ENCODE peak calls at places on chromosomes 3 and 15, in ten cellular contexts. One of them, this sample, is unnamed.

GRCh38 chr3:129441782-129442181 is 1.8 kb downstream of the IFT122 start:
- DNase-seq in adrenal gland: no peak
- DNase-seq in tibial nerve: no peak
- DNase-seq in IMR-90: peak
- DNase-seq in A549: no peak
- DNase-seq in Panc1: no peak
- DNase-seq in psoas muscle: no peak
- DNase-seq in Peyer's patch: no peak
- DNase-seq in dorsolateral prefrontal cortex: no peak
- DNase-seq in lower lobe of right lung: no peak
- DNase-seq in this sample: no peak

GRCh38 chr3:114622001-114622400 is 328.2 kb downstream of the TIGIT start:
- DNase-seq in adrenal gland: no peak
- DNase-seq in psoas muscle: no peak
- DNase-seq in lower lobe of right lung: no peak
- DNase-seq in Panc1: no peak
- DNase-seq in Peyer's patch: no peak
- DNase-seq in dorsolateral prefrontal cortex: no peak
- DNase-seq in A549: no peak
- DNase-seq in IMR-90: peak
- DNase-seq in tibial nerve: no peak
- DNase-seq in this sample: no peak

GRCh38 chr3:197758512-197758911 is 8.8 kb downstream of the FYTTD1 start:
- DNase-seq in dorsolateral prefrontal cortex: no peak
- DNase-seq in lower lobe of right lung: no peak
- DNase-seq in IMR-90: no peak
- DNase-seq in Peyer's patch: no peak
- DNase-seq in tibial nerve: no peak
- DNase-seq in A549: no peak
- DNase-seq in adrenal gland: no peak
- DNase-seq in psoas muscle: no peak
- DNase-seq in Panc1: no peak
- DNase-seq in this sample: no peak

GRCh38 chr15:76065267-76065666 is 5.5 kb downstream of the TMEM266 start:
- DNase-seq in Panc1: no peak
- DNase-seq in A549: no peak
- DNase-seq in tibial nerve: peak
- DNase-seq in IMR-90: no peak
- DNase-seq in Peyer's patch: no peak
- DNase-seq in adrenal gland: no peak
- DNase-seq in psoas muscle: no peak
- DNase-seq in lower lobe of right lung: no peak
- DNase-seq in dorsolateral prefrontal cortex: no peak
- DNase-seq in this sample: no peak

GRCh38 chr3:141525813-141526212 is 39.0 kb downstream of the RASA2 start:
- DNase-seq in IMR-90: no peak
- DNase-seq in Panc1: no peak
- DNase-seq in adrenal gland: no peak
- DNase-seq in tibial nerve: no peak
- DNase-seq in dorsolateral prefrontal cortex: no peak
- DNase-seq in lower lobe of right lung: no peak
- DNase-seq in psoas muscle: no peak
- DNase-seq in A549: no peak
- DNase-seq in Peyer's patch: no peak
- DNase-seq in this sample: no peak

GRCh38 chr15:101424984-101425383 is 64.5 kb downstream of the PCSK6 start:
- DNase-seq in tibial nerve: no peak
- DNase-seq in A549: no peak
- DNase-seq in psoas muscle: no peak
- DNase-seq in IMR-90: no peak
- DNase-seq in adrenal gland: no peak
- DNase-seq in dorsolateral prefrontal cortex: no peak
- DNase-seq in Peyer's patch: no peak
- DNase-seq in lower lobe of right lung: no peak
- DNase-seq in Panc1: no peak
- DNase-seq in this sample: no peak

GRCh38 chr3:51156147-51156546 is 228.9 kb upstream of the MANF start:
- DNase-seq in lower lobe of right lung: no peak
- DNase-seq in dorsolateral prefrontal cortex: no peak
- DNase-seq in Peyer's patch: no peak
- DNase-seq in Panc1: no peak
- DNase-seq in psoas muscle: no peak
- DNase-seq in IMR-90: no peak
- DNase-seq in tibial nerve: no peak
- DNase-seq in A549: no peak
- DNase-seq in adrenal gland: no peak
- DNase-seq in this sample: no peak

GRCh38 chr3:46861293-46861995 is 1.8 kb downstream of the MYL3 start:
- DNase-seq in tibial nerve: no peak
- DNase-seq in psoas muscle: peak
- DNase-seq in dorsolateral prefrontal cortex: peak
- DNase-seq in IMR-90: no peak
- DNase-seq in A549: no peak
- DNase-seq in lower lobe of right lung: peak
- DNase-seq in adrenal gland: peak
- DNase-seq in Panc1: no peak
- DNase-seq in Peyer's patch: no peak
- DNase-seq in this sample: no peak

GRCh38 chr3:196216081-196216564 is at the start of gene SLC51A:
- DNase-seq in lower lobe of right lung: no peak
- DNase-seq in dorsolateral prefrontal cortex: peak
- DNase-seq in adrenal gland: no peak
- DNase-seq in IMR-90: no peak
- DNase-seq in Peyer's patch: no peak
- DNase-seq in psoas muscle: no peak
- DNase-seq in A549: no peak
- DNase-seq in tibial nerve: no peak
- DNase-seq in Panc1: no peak
- DNase-seq in this sample: no peak

GRCh38 chr3:12661926-12662592 is 1.9 kb downstream of the RAF1 start:
- DNase-seq in IMR-90: no peak
- DNase-seq in A549: no peak
- DNase-seq in adrenal gland: no peak
- DNase-seq in psoas muscle: no peak
- DNase-seq in dorsolateral prefrontal cortex: no peak
- DNase-seq in tibial nerve: no peak
- DNase-seq in Peyer's patch: no peak
- DNase-seq in Panc1: no peak
- DNase-seq in lower lobe of right lung: peak
- DNase-seq in this sample: no peak

GRCh38 chr15:77739591-77740378 is 107.1 kb upstream of the LINGO1 start:
- DNase-seq in A549: no peak
- DNase-seq in adrenal gland: no peak
- DNase-seq in Panc1: no peak
- DNase-seq in psoas muscle: no peak
- DNase-seq in Peyer's patch: no peak
- DNase-seq in tibial nerve: no peak
- DNase-seq in IMR-90: no peak
- DNase-seq in lower lobe of right lung: no peak
- DNase-seq in dorsolateral prefrontal cortex: no peak
- DNase-seq in this sample: no peak

GRCh38 chr3:105686324-105686897 is 182.4 kb downstream of the CBLB start:
- DNase-seq in dorsolateral prefrontal cortex: no peak
- DNase-seq in lower lobe of right lung: no peak
- DNase-seq in A549: peak
- DNase-seq in Panc1: no peak
- DNase-seq in psoas muscle: no peak
- DNase-seq in adrenal gland: no peak
- DNase-seq in tibial nerve: no peak
- DNase-seq in Peyer's patch: no peak
- DNase-seq in IMR-90: peak
- DNase-seq in this sample: no peak

GRCh38 chr3:8486434-8486833 is 15.2 kb upstream of the LMCD1 start:
- DNase-seq in lower lobe of right lung: no peak
- DNase-seq in A549: no peak
- DNase-seq in psoas muscle: no peak
- DNase-seq in dorsolateral prefrontal cortex: no peak
- DNase-seq in adrenal gland: no peak
- DNase-seq in IMR-90: no peak
- DNase-seq in Panc1: no peak
- DNase-seq in tibial nerve: no peak
- DNase-seq in Peyer's patch: no peak
- DNase-seq in this sample: no peak

GRCh38 chr3:174218011-174218410 is 641.1 kb upstream of the NAALADL2 start:
- DNase-seq in tibial nerve: no peak
- DNase-seq in IMR-90: peak
- DNase-seq in adrenal gland: no peak
- DNase-seq in Peyer's patch: no peak
- DNase-seq in dorsolateral prefrontal cortex: no peak
- DNase-seq in Panc1: no peak
- DNase-seq in A549: no peak
- DNase-seq in psoas muscle: no peak
- DNase-seq in lower lobe of right lung: no peak
- DNase-seq in this sample: no peak

GRCh38 chr3:174215426-174215825 is 643.7 kb upstream of the NAALADL2 start:
- DNase-seq in lower lobe of right lung: no peak
- DNase-seq in IMR-90: peak
- DNase-seq in psoas muscle: no peak
- DNase-seq in dorsolateral prefrontal cortex: no peak
- DNase-seq in Peyer's patch: no peak
- DNase-seq in tibial nerve: no peak
- DNase-seq in A549: no peak
- DNase-seq in adrenal gland: no peak
- DNase-seq in Panc1: no peak
- DNase-seq in this sample: no peak

GRCh38 chr3:174219738-174220137 is 639.4 kb upstream of the NAALADL2 start:
- DNase-seq in dorsolateral prefrontal cortex: no peak
- DNase-seq in A549: no peak
- DNase-seq in IMR-90: no peak
- DNase-seq in tibial nerve: no peak
- DNase-seq in psoas muscle: no peak
- DNase-seq in lower lobe of right lung: no peak
- DNase-seq in Peyer's patch: no peak
- DNase-seq in Panc1: peak
- DNase-seq in adrenal gland: no peak
- DNase-seq in this sample: no peak

GRCh38 chr3:174216948-174217718 is 642.0 kb upstream of the NAALADL2 start:
- DNase-seq in lower lobe of right lung: no peak
- DNase-seq in Panc1: no peak
- DNase-seq in A549: no peak
- DNase-seq in dorsolateral prefrontal cortex: no peak
- DNase-seq in adrenal gland: no peak
- DNase-seq in Peyer's patch: no peak
- DNase-seq in psoas muscle: no peak
- DNase-seq in tibial nerve: no peak
- DNase-seq in IMR-90: no peak
- DNase-seq in this sample: no peak

DNA sequence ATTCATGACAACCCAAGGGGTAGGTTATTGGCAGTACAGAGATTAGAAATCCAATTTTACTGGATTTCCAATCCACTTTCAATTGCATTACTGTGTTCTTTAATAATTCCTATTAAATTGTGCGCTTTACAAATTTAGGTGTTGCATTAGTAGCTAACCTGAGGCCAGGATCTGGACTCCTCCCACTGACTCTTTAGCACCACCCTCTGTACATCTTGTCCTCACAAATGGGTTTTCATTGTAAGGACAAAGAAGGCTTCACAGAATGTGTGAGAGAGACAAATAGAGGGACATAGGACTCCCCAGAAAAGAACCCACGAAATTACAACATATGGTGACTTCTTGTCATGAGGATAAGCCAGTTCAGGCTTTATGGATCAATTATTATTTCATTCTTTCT is 643.1 kb upstream of the NAALADL2 start:
- DNase-seq in adrenal gland: no peak
- DNase-seq in psoas muscle: no peak
- DNase-seq in Panc1: no peak
- DNase-seq in dorsolateral prefrontal cortex: no peak
- DNase-seq in IMR-90: no peak
- DNase-seq in lower lobe of right lung: no peak
- DNase-seq in A549: no peak
- DNase-seq in Peyer's patch: no peak
- DNase-seq in tibial nerve: no peak
- DNase-seq in this sample: no peak
- TF ChIP-seq CTCF in adrenal gland: no peak
- TF ChIP-seq CTCF in psoas muscle: no peak
- TF ChIP-seq CTCF in Panc1: no peak
- TF ChIP-seq CTCF in dorsolateral prefrontal cortex: no peak
- TF ChIP-seq CTCF in IMR-90: no peak
- TF ChIP-seq CTCF in lower lobe of right lung: no peak
- TF ChIP-seq CTCF in A549: no peak
- TF ChIP-seq CTCF in Peyer's patch: no peak
- TF ChIP-seq CTCF in tibial nerve: no peak
- TF ChIP-seq CTCF in this sample: no peak

GRCh38 chr15:67138946-67139855 is 73.8 kb downstream of the SMAD3 start:
- DNase-seq in lower lobe of right lung: no peak
- DNase-seq in Panc1: no peak
- DNase-seq in dorsolateral prefrontal cortex: no peak
- DNase-seq in tibial nerve: no peak
- DNase-seq in Peyer's patch: no peak
- DNase-seq in A549: no peak
- DNase-seq in adrenal gland: no peak
- DNase-seq in psoas muscle: no peak
- DNase-seq in IMR-90: peak
- DNase-seq in this sample: no peak
- H3K4me3 ChIP-seq in lower lobe of right lung: peak
- H3K4me3 ChIP-seq in Panc1: peak
- H3K4me3 ChIP-seq in dorsolateral prefrontal cortex: no peak
- H3K4me3 ChIP-seq in tibial nerve: no peak
- H3K4me3 ChIP-seq in Peyer's patch: no peak
- H3K4me3 ChIP-seq in A549: no peak
- H3K4me3 ChIP-seq in adrenal gland: no peak
- H3K4me3 ChIP-seq in psoas muscle: peak
- H3K4me3 ChIP-seq in IMR-90: no peak
- H3K4me3 ChIP-seq in this sample: no peak

GRCh38 chr3:194204036-194204792 is 68.3 kb downstream of the HES1 start:
- DNase-seq in lower lobe of right lung: peak
- DNase-seq in tibial nerve: no peak
- DNase-seq in Peyer's patch: no peak
- DNase-seq in psoas muscle: no peak
- DNase-seq in adrenal gland: no peak
- DNase-seq in dorsolateral prefrontal cortex: no peak
- DNase-seq in A549: no peak
- DNase-seq in Panc1: no peak
- DNase-seq in IMR-90: no peak
- DNase-seq in this sample: no peak
- TF ChIP-seq CTCF in lower lobe of right lung: no peak
- TF ChIP-seq CTCF in tibial nerve: no peak
- TF ChIP-seq CTCF in Peyer's patch: no peak
- TF ChIP-seq CTCF in psoas muscle: no peak
- TF ChIP-seq CTCF in adrenal gland: no peak
- TF ChIP-seq CTCF in dorsolateral prefrontal cortex: no peak
- TF ChIP-seq CTCF in A549: no peak
- TF ChIP-seq CTCF in Panc1: no peak
- TF ChIP-seq CTCF in IMR-90: no peak
- TF ChIP-seq CTCF in this sample: no peak

DNA sequence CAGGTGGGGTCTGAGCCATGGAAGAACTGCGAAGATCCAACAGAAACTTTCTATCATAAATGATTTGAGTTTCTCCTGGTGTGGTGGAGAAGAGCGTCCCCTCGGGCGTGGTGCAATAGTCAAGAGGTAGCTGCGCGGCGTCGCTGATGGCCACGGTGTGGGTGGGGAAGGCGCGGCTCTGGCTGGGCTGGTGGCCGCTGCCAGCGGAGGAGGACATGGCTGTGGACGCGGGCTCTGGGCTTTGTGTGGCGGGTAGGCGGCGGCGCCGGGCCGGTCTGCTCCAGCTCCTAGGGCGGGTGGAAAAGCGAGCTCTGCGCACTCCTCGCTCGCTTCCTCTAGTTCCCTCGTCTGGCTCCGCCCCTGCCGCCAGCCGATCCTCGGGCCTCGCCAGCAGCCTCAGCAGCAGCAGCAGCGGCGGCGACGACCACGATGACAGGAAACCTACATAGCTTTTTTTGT is 5.9 kb downstream of the STARD9 start:
- DNase-seq in adrenal gland: peak
- DNase-seq in A549: peak
- DNase-seq in IMR-90: peak
- DNase-seq in dorsolateral prefrontal cortex: peak
- DNase-seq in tibial nerve: peak
- DNase-seq in Peyer's patch: peak
- DNase-seq in psoas muscle: peak
- DNase-seq in Panc1: no peak
- DNase-seq in lower lobe of right lung: peak
- DNase-seq in this sample: peak
- H3K4me3 ChIP-seq in adrenal gland: no peak
- H3K4me3 ChIP-seq in A549: peak
- H3K4me3 ChIP-seq in IMR-90: peak
- H3K4me3 ChIP-seq in dorsolateral prefrontal cortex: peak
- H3K4me3 ChIP-seq in tibial nerve: peak
- H3K4me3 ChIP-seq in Peyer's patch: peak
- H3K4me3 ChIP-seq in psoas muscle: peak
- H3K4me3 ChIP-seq in Panc1: peak
- H3K4me3 ChIP-seq in lower lobe of right lung: peak
- H3K4me3 ChIP-seq in this sample: peak

This sample was measured in GM06990.